ENCODE peak calls at places on chromosomes 5 and 9, in seven cellular contexts. W is DND-41; L is ELR; G is ovary; Y is activated naive CD4-positive, alpha-beta T cell; D is OCI-LY7; V is GM12892. Z is an unnamed sample.

GRCh38 chr5:135602882-135603721 is 24.3 kb upstream of the CXCL14 start:
- DNase-seq in W (no peak), L (no peak), G (no peak), Y (no peak), D (no peak), V (no peak), Z (no peak)

GRCh38 chr5:143001764-143002351 is 231.7 kb downstream of the ARHGAP26 start:
- DNase-seq in W (peak), L (peak), G (no peak), Y (no peak), D (peak), V (no peak), Z (no peak)

GRCh38 chr5:168227973-168228615 is 63.4 kb upstream of the WWC1 start:
- DNase-seq in W (no peak), L (no peak), G (no peak), Y (no peak), D (no peak), V (peak), Z (no peak)

GRCh38 chr9:70407081-70407503 is 7.4 kb downstream of the KLF9 start:
- DNase-seq in W (no peak), L (peak), G (no peak), Y (no peak), D (no peak), V (no peak), Z (no peak)

GRCh38 chr5:68884144-68884754 is 209.6 kb upstream of the SLC30A5 start:
- DNase-seq in W (peak), L (no peak), G (no peak), Y (no peak), D (no peak), V (no peak), Z (no peak)

GRCh38 chr9:89969156-89969566 is 364.3 kb downstream of the GADD45G start:
- DNase-seq in W (no peak), L (no peak), G (no peak), Y (no peak), D (no peak), V (no peak), Z (no peak)

GRCh38 chr9:133835273-133835901 is 97.2 kb upstream of the SARDH start:
- DNase-seq in W (no peak), L (no peak), G (no peak), Y (no peak), D (no peak), V (no peak), Z (no peak)

GRCh38 chr9:106864533-106865143 is 1.7 kb downstream of the ZNF462 start:
- DNase-seq in W (no peak), L (peak), G (peak), Y (no peak), D (no peak), V (no peak), Z (no peak)

GRCh38 chr9:33868430-33869000 is 51.6 kb downstream of the UBE2R2 start:
- DNase-seq in W (no peak), L (no peak), G (peak), Y (no peak), D (no peak), V (no peak), Z (no peak)

GRCh38 chr9:78972303-78973002 is 599.3 kb upstream of the TLE4 start:
- DNase-seq in W (no peak), L (no peak), G (no peak), Y (no peak), D (no peak), V (no peak), Z (no peak)

GRCh38 chr9:16385590-16386578 is 484.6 kb downstream of the BNC2 start:
- DNase-seq in W (no peak), L (peak), G (no peak), Y (no peak), D (no peak), V (no peak), Z (no peak)

GRCh38 chr5:88193896-88194295 is 74.7 kb downstream of the TMEM161B start:
- DNase-seq in W (no peak), L (no peak), G (no peak), Y (no peak), D (no peak), V (no peak), Z (no peak)

GRCh38 chr9:130311019-130311773 is 45.6 kb downstream of the HMCN2 start:
- DNase-seq in W (no peak), L (no peak), G (no peak), Y (no peak), D (no peak), V (no peak), Z (no peak)

GRCh38 chr9:78542491-78543175 is 245.7 kb downstream of the PSAT1 start:
- DNase-seq in W (no peak), L (no peak), G (no peak), Y (no peak), D (no peak), V (no peak), Z (no peak)

GRCh38 chr9:1311462-1312042 is 261.4 kb downstream of the DMRT2 start:
- DNase-seq in W (no peak), L (no peak), G (no peak), Y (no peak), D (no peak), V (no peak), Z (no peak)

GRCh38 chr5:13248236-13248635 is 696.3 kb downstream of the DNAH5 start:
- DNase-seq in W (no peak), L (no peak), G (no peak), Y (no peak), D (no peak), V (no peak), Z (no peak)

GRCh38 chr5:152425083-152425482 is 20.0 kb upstream of the NMUR2 start:
- DNase-seq in W (no peak), L (no peak), G (no peak), Y (no peak), D (no peak), V (no peak), Z (no peak)

GRCh38 chr5:157459715-157460599 is at the start of gene NIPAL4:
- DNase-seq in W (no peak), L (no peak), G (no peak), Y (no peak), D (no peak), V (peak), Z (no peak)